ENCODE peak calls at places on chromosomes 7 and 10, in nine cellular contexts. F is adrenal gland; G is neural progenitor cell; M is Panc1; N is upper lobe of right lung; Y is fibroblast of lung; U is sigmoid colon; J is SJSA1; Z is naive thymus-derived CD4-positive, alpha-beta T cell. L is an unnamed sample.

GRCh38 chr10:48882881-48883280 is 56.8 kb downstream of the LRRC18 start:
- DNase-seq in F (no peak), Z (no peak), U (no peak), J (no peak), N (no peak), G (no peak), M (no peak), Y (no peak), L (no peak)

GRCh38 chr7:29217112-29217511 is 22.5 kb downstream of the CHN2 start:
- DNase-seq in M (no peak), G (no peak), Z (no peak), F (no peak), J (no peak), Y (no peak), N (no peak), U (no peak), L (no peak)

GRCh38 chr7:100400656-100401055 is 27.4 kb downstream of the PILRA start:
- DNase-seq in Y (no peak), Z (no peak), N (no peak), U (no peak), M (no peak), G (peak; percentile 69), J (peak; percentile 17), F (no peak), L (no peak)

GRCh38 chr7:30312186-30312585 is 27.8 kb downstream of the ZNRF2 start:
- DNase-seq in F (no peak), Z (no peak), M (no peak), J (no peak), G (peak; percentile 49), N (no peak), U (no peak), Y (no peak), L (no peak)

GRCh38 chr10:17134737-17135260 is 5.2 kb upstream of the CUBN start:
- DNase-seq in U (no peak), N (no peak), M (no peak), J (peak; percentile 39), Z (no peak), G (peak; percentile 37), F (no peak), Y (no peak), L (no peak)

GRCh38 chr7:143882020-143882610 is 19.9 kb downstream of the TCAF1 start:
- DNase-seq in Z (no peak), F (peak; percentile 87), J (no peak), U (peak; percentile 91), N (no peak), G (peak; percentile 83), M (no peak), Y (peak; percentile 90), L (peak; percentile 80)

GRCh38 chr10:42933454-42934340 is 143.2 kb upstream of the RET start:
- DNase-seq in N (peak; percentile 64), J (no peak), F (peak; percentile 69), Z (peak; percentile 59), M (no peak), Y (no peak), G (peak; percentile 73), U (peak; percentile 69), L (no peak)

GRCh38 chr7:128939861-128940410 is 2.2 kb downstream of the IRF5 start:
- DNase-seq in U (no peak), N (peak; percentile 70), F (peak; percentile 49), Y (no peak), G (no peak), M (no peak), Z (no peak), J (no peak), L (no peak)

GRCh38 chr10:107653832-107654287 is 489.4 kb upstream of the SORCS1 start:
- DNase-seq in J (peak; percentile 48), Y (peak; percentile 38), Z (no peak), N (no peak), G (no peak), U (no peak), M (no peak), F (peak; percentile 54), L (no peak)

GRCh38 chr10:114681542-114681941 is 23.5 kb upstream of the ABLIM1 start:
- DNase-seq in G (no peak), Y (no peak), M (no peak), Z (no peak), F (peak; percentile 63), N (no peak), J (peak; percentile 69), U (no peak), L (peak; percentile 91)

GRCh38 chr10:73404690-73405089 is 9.2 kb downstream of the ANXA7 start:
- DNase-seq in J (no peak), G (no peak), Z (no peak), F (no peak), M (no peak), Y (no peak), U (no peak), N (no peak), L (no peak)

DNA sequence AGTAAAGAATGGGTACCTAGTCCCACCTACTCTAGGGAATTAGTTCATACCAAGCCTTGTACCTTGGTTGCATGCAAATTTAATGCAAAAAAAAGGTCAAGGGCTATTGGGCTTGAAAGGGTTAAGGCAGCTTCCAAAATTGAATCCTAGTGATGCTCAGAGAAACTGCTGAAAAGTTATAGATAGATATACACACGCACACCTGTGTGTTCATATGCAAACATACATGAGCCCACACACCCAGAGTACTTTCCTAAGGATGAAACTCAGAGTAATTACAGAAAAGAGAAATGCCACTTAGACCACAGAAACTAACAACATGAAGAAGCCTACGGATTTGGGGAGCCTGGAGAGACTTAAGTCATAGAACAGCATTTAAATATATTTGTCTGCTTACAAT is 1.5 kb downstream of the SLC25A13 start:
- DNase-seq in G (no peak), Y (no peak), N (no peak), F (no peak), M (no peak), J (no peak), Z (no peak), U (no peak), L (no peak)
- H3K27ac ChIP-seq in G (no peak overlapping the region), Y (no peak overlapping the region), N (peak overlapping the region; percentile 96), F (peak overlapping the region; percentile 97), M (peak overlapping the region; percentile 95), J (no peak overlapping the region), Z (peak overlapping the region; percentile 80), U (peak overlapping the region; percentile 97), L (peak overlapping the region; percentile 99)

GRCh38 chr10:125114761-125115391 is 45.5 kb downstream of the CTBP2 start:
- DNase-seq in Y (no peak), M (no peak), Z (no peak), F (no peak), N (peak; percentile 46), G (no peak), J (no peak), U (no peak), L (no peak)

GRCh38 chr10:125117941-125118630 is 42.3 kb downstream of the CTBP2 start:
- DNase-seq in F (peak; percentile 77), J (no peak), Z (no peak), Y (peak; percentile 65), U (peak; percentile 77), N (peak; percentile 50), G (no peak), M (no peak), L (no peak)

GRCh38 chr10:125116652-125117310 is 43.6 kb downstream of the CTBP2 start:
- DNase-seq in U (peak; percentile 57), Y (no peak), G (no peak), F (no peak), Z (no peak), N (peak; percentile 53), M (no peak), J (no peak), L (no peak)

GRCh38 chr10:125115409-125115808 is 45.0 kb downstream of the CTBP2 start:
- DNase-seq in Z (no peak), J (no peak), U (no peak), Y (no peak), N (peak; percentile 6), F (no peak), G (no peak), M (no peak), L (no peak)

GRCh38 chr10:125116041-125116649 is 44.2 kb downstream of the CTBP2 start:
- DNase-seq in F (no peak), Y (no peak), J (no peak), G (no peak), N (peak; percentile 45), Z (no peak), M (no peak), U (peak; percentile 54), L (no peak)
- H3K36me3 ChIP-seq in F (no peaks in the 10 kb centered on the region), Y (peaks cover 2% of the 10 kb centered on the region), J (peaks cover 4% of the 10 kb centered on the region), G (no peaks in the 10 kb centered on the region), N (no peaks in the 10 kb centered on the region), Z (no peaks in the 10 kb centered on the region), M (no peaks in the 10 kb centered on the region), U (no peaks in the 10 kb centered on the region), L (no peaks in the 10 kb centered on the region)

GRCh38 chr10:110499796-110500514 is 2.2 kb downstream of the DUSP5 start:
- DNase-seq in F (no peak), G (no peak), U (no peak), Y (peak; percentile 62), N (no peak), J (peak; percentile 30), M (no peak), Z (no peak), L (peak; percentile 17)

GRCh38 chr10:110501142-110501937 is 3.6 kb downstream of the DUSP5 start:
- DNase-seq in M (peak; percentile 88), G (peak; percentile 56), J (peak; percentile 93), F (peak; percentile 95), U (peak; percentile 96), N (peak; percentile 92), Y (peak; percentile 96), Z (no peak), L (peak; percentile 95)

GRCh38 chr10:110502072-110502845 is 4.6 kb downstream of the DUSP5 start:
- DNase-seq in Y (no peak), J (no peak), G (no peak), Z (no peak), N (no peak), F (no peak), M (no peak), U (no peak), L (no peak)

GRCh38 chr10:110498982-110499795 is 1.5 kb downstream of the DUSP5 start:
- DNase-seq in M (no peak), J (peak; percentile 74), Y (peak; percentile 83), G (peak; percentile 54), U (no peak), F (peak; percentile 66), Z (no peak), N (no peak), L (no peak)

DNA sequence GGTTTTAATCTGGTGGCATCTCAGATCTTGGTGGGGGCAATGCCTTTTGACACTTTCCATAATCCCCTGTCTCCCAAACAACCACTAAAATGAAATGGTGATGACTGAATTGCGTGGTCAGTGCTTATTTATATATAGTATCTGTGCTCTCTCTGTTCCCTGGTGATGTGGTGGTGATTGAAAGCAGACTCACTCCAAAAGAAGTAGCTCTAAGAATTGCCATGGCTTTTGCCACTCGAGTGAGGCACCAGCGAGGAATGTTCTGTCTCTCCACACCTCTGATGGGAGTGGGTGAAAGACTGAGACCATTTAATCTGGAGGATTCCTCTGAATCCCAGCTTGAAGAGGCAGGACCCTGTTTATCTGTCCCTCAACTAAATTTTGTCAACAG is 2.8 kb downstream of the DUSP5 start:
- DNase-seq in J (peak; percentile 84), U (no peak), Z (no peak), G (no peak), F (no peak), Y (peak; percentile 78), M (no peak), N (no peak), L (peak; percentile 6)
- H3K4me3 ChIP-seq in J (no peak overlapping the region), U (no peak overlapping the region), Z (no peak overlapping the region), G (no peak overlapping the region), F (no peak overlapping the region), Y (peak overlapping the region; percentile 96), M (peak overlapping the region; percentile 87), N (peak overlapping the region; percentile 88), L (peak overlapping the region; percentile 68)

GRCh38 chr7:23168111-23168885 is 13.6 kb upstream of the NUP42 start:
- DNase-seq in N (no peak), F (no peak), M (no peak), J (no peak), Y (no peak), Z (no peak), U (no peak), G (no peak), L (no peak)

GRCh38 chr7:23167691-23168090 is 14.2 kb upstream of the NUP42 start:
- DNase-seq in N (no peak), G (no peak), Z (no peak), Y (no peak), M (no peak), F (no peak), U (no peak), J (no peak), L (no peak)
- H3K27ac ChIP-seq in N (no peak overlapping the region), G (no peak overlapping the region), Z (no peak overlapping the region), Y (no peak overlapping the region), M (no peak overlapping the region), F (no peak overlapping the region), U (no peak overlapping the region), J (no peak overlapping the region), L (no peak overlapping the region)